ENCODE peak calls at places on chromosomes 2 and 18, in nine cellular contexts. One of them, this sample, is unnamed. For H3K4me1, the result is how much of the 10 kb centered on the place peaks cover.

GRCh38 chr2:28507806-28508764 is 12.2 kb downstream of the PLB1 start:
- DNase-seq in left ventricle myocardium inferior: no peak
- DNase-seq in CD8-positive, alpha-beta T cell: peak
- DNase-seq in psoas muscle: no peak
- DNase-seq in adrenal gland: no peak
- DNase-seq in OCI-LY7: no peak
- DNase-seq in heart left ventricle: no peak
- DNase-seq in stomach: peak
- DNase-seq in A549: peak
- DNase-seq in this sample: no peak

GRCh38 chr2:172178035-172178434 is 75.3 kb upstream of the DLX2 start:
- DNase-seq in left ventricle myocardium inferior: no peak
- DNase-seq in CD8-positive, alpha-beta T cell: no peak
- DNase-seq in psoas muscle: no peak
- DNase-seq in adrenal gland: no peak
- DNase-seq in OCI-LY7: no peak
- DNase-seq in heart left ventricle: no peak
- DNase-seq in stomach: no peak
- DNase-seq in A549: no peak
- DNase-seq in this sample: no peak

GRCh38 chr2:239467956-239468490 is 67.2 kb upstream of the HDAC4 start:
- DNase-seq in left ventricle myocardium inferior: no peak
- DNase-seq in CD8-positive, alpha-beta T cell: no peak
- DNase-seq in psoas muscle: no peak
- DNase-seq in adrenal gland: peak
- DNase-seq in OCI-LY7: no peak
- DNase-seq in heart left ventricle: no peak
- DNase-seq in stomach: no peak
- DNase-seq in A549: no peak
- DNase-seq in this sample: no peak

GRCh38 chr18:11310476-11311086 is 161.2 kb upstream of the PIEZO2 start:
- DNase-seq in left ventricle myocardium inferior: peak
- DNase-seq in CD8-positive, alpha-beta T cell: no peak
- DNase-seq in psoas muscle: peak
- DNase-seq in adrenal gland: peak
- DNase-seq in OCI-LY7: peak
- DNase-seq in heart left ventricle: no peak
- DNase-seq in stomach: no peak
- DNase-seq in A549: peak
- DNase-seq in this sample: peak

GRCh38 chr2:40403233-40403841 is 48.6 kb downstream of the SLC8A1 start:
- DNase-seq in left ventricle myocardium inferior: no peak
- DNase-seq in CD8-positive, alpha-beta T cell: no peak
- DNase-seq in psoas muscle: no peak
- DNase-seq in adrenal gland: no peak
- DNase-seq in OCI-LY7: no peak
- DNase-seq in heart left ventricle: no peak
- DNase-seq in stomach: no peak
- DNase-seq in A549: no peak
- DNase-seq in this sample: peak

GRCh38 chr2:69272803-69273471 is 114.1 kb downstream of the GFPT1 start:
- DNase-seq in left ventricle myocardium inferior: no peak
- DNase-seq in CD8-positive, alpha-beta T cell: no peak
- DNase-seq in psoas muscle: no peak
- DNase-seq in adrenal gland: no peak
- DNase-seq in OCI-LY7: no peak
- DNase-seq in heart left ventricle: no peak
- DNase-seq in stomach: no peak
- DNase-seq in A549: no peak
- DNase-seq in this sample: peak

GRCh38 chr2:172844021-172844420 is 108.4 kb downstream of the RAPGEF4 start:
- DNase-seq in left ventricle myocardium inferior: no peak
- DNase-seq in CD8-positive, alpha-beta T cell: no peak
- DNase-seq in psoas muscle: no peak
- DNase-seq in adrenal gland: no peak
- DNase-seq in OCI-LY7: no peak
- DNase-seq in heart left ventricle: no peak
- DNase-seq in stomach: no peak
- DNase-seq in A549: no peak
- DNase-seq in this sample: no peak

GRCh38 chr2:118240276-118240675 is 152.0 kb downstream of the INSIG2 start:
- DNase-seq in left ventricle myocardium inferior: no peak
- DNase-seq in CD8-positive, alpha-beta T cell: no peak
- DNase-seq in psoas muscle: no peak
- DNase-seq in adrenal gland: no peak
- DNase-seq in OCI-LY7: no peak
- DNase-seq in heart left ventricle: no peak
- DNase-seq in stomach: no peak
- DNase-seq in A549: no peak
- DNase-seq in this sample: no peak

GRCh38 chr2:132383956-132384355 is 32.6 kb upstream of the GPR39 start:
- DNase-seq in left ventricle myocardium inferior: no peak
- DNase-seq in CD8-positive, alpha-beta T cell: no peak
- DNase-seq in psoas muscle: no peak
- DNase-seq in adrenal gland: no peak
- DNase-seq in OCI-LY7: peak
- DNase-seq in heart left ventricle: no peak
- DNase-seq in stomach: no peak
- DNase-seq in A549: no peak
- DNase-seq in this sample: no peak

GRCh38 chr2:28181801-28182200 is 210.9 kb upstream of the FOSL2 start:
- DNase-seq in left ventricle myocardium inferior: no peak
- DNase-seq in CD8-positive, alpha-beta T cell: no peak
- DNase-seq in psoas muscle: no peak
- DNase-seq in adrenal gland: no peak
- DNase-seq in OCI-LY7: no peak
- DNase-seq in heart left ventricle: no peak
- DNase-seq in stomach: no peak
- DNase-seq in A549: no peak
- DNase-seq in this sample: no peak

GRCh38 chr2:58571181-58571852 is 330.2 kb upstream of the FANCL start:
- DNase-seq in left ventricle myocardium inferior: no peak
- DNase-seq in CD8-positive, alpha-beta T cell: no peak
- DNase-seq in psoas muscle: no peak
- DNase-seq in adrenal gland: peak
- DNase-seq in OCI-LY7: peak
- DNase-seq in heart left ventricle: no peak
- DNase-seq in stomach: no peak
- DNase-seq in A549: peak
- DNase-seq in this sample: peak

GRCh38 chr2:190695739-190696138 is 46.9 kb downstream of the NAB1 start:
- DNase-seq in left ventricle myocardium inferior: no peak
- DNase-seq in CD8-positive, alpha-beta T cell: peak
- DNase-seq in psoas muscle: no peak
- DNase-seq in adrenal gland: no peak
- DNase-seq in OCI-LY7: no peak
- DNase-seq in heart left ventricle: no peak
- DNase-seq in stomach: no peak
- DNase-seq in A549: no peak
- DNase-seq in this sample: no peak

GRCh38 chr2:207334631-207335371 is 169.1 kb upstream of the KLF7 start:
- DNase-seq in left ventricle myocardium inferior: peak
- DNase-seq in CD8-positive, alpha-beta T cell: no peak
- DNase-seq in psoas muscle: peak
- DNase-seq in adrenal gland: peak
- DNase-seq in OCI-LY7: no peak
- DNase-seq in heart left ventricle: peak
- DNase-seq in stomach: peak
- DNase-seq in A549: peak
- DNase-seq in this sample: peak

GRCh38 chr2:12930382-12930781 is 213.6 kb downstream of the TRIB2 start:
- DNase-seq in left ventricle myocardium inferior: no peak
- DNase-seq in CD8-positive, alpha-beta T cell: no peak
- DNase-seq in psoas muscle: no peak
- DNase-seq in adrenal gland: no peak
- DNase-seq in OCI-LY7: no peak
- DNase-seq in heart left ventricle: no peak
- DNase-seq in stomach: no peak
- DNase-seq in A549: no peak
- DNase-seq in this sample: no peak

GRCh38 chr2:17620280-17620679 is 79.8 kb downstream of the VSNL1 start:
- DNase-seq in left ventricle myocardium inferior: peak
- DNase-seq in CD8-positive, alpha-beta T cell: no peak
- DNase-seq in psoas muscle: no peak
- DNase-seq in adrenal gland: peak
- DNase-seq in OCI-LY7: no peak
- DNase-seq in heart left ventricle: peak
- DNase-seq in stomach: no peak
- DNase-seq in A549: no peak
- DNase-seq in this sample: peak

GRCh38 chr18:13285874-13286273 is 67.3 kb downstream of the LDLRAD4 start:
- DNase-seq in left ventricle myocardium inferior: no peak
- DNase-seq in CD8-positive, alpha-beta T cell: no peak
- DNase-seq in psoas muscle: no peak
- DNase-seq in adrenal gland: no peak
- DNase-seq in OCI-LY7: no peak
- DNase-seq in heart left ventricle: no peak
- DNase-seq in stomach: no peak
- DNase-seq in A549: no peak
- DNase-seq in this sample: no peak

GRCh38 chr2:106579750-106580197 is 92.6 kb downstream of the CD8B2 start:
- DNase-seq in left ventricle myocardium inferior: no peak
- DNase-seq in CD8-positive, alpha-beta T cell: no peak
- DNase-seq in psoas muscle: no peak
- DNase-seq in adrenal gland: peak
- DNase-seq in OCI-LY7: no peak
- DNase-seq in heart left ventricle: no peak
- DNase-seq in stomach: no peak
- DNase-seq in A549: no peak
- DNase-seq in this sample: no peak

GRCh38 chr2:11535899-11536344 is 2.1 kb downstream of the GREB1 start:
- DNase-seq in left ventricle myocardium inferior: no peak
- DNase-seq in CD8-positive, alpha-beta T cell: no peak
- DNase-seq in psoas muscle: no peak
- DNase-seq in adrenal gland: peak
- DNase-seq in OCI-LY7: no peak
- DNase-seq in heart left ventricle: no peak
- DNase-seq in stomach: no peak
- DNase-seq in A549: no peak
- DNase-seq in this sample: no peak

DNA sequence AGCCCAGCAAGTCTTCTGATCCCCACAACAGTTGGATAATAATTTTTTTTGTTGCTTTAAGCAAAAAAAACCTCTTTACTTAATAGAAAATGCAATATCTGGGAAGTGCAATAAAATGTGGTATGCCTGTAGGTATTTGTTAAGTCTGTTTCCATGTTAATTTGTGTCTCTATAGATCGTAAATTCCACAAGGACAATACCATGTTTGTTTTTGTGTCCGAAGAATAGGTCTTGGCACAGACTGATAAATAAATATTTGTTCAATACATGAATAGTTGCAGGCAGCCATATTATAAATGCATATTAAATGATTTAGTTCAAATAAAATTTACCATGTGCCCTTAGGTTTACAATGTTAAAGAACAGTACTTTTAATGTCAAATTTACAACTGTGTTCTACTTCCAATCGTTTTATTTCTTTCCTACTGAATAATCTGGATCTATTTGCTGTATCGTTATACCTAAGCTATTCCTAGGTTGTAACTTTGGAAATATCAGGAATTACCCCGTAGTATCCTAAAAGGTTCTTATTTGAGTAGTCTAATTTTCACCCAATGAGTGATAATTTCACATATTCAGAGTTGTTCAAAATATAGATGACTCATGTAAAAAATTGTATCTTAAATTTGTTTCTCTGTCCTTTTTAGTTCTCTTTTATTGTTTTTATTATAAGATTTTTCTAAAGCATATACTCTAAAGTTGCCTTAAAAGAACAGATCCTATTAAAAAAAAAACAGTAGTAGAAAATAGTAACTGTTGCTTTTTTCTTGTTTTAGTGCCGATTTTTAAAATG is 151.8 kb downstream of the EHBP1 start:
- DNase-seq in left ventricle myocardium inferior: no peak
- DNase-seq in CD8-positive, alpha-beta T cell: no peak
- DNase-seq in psoas muscle: no peak
- DNase-seq in adrenal gland: no peak
- DNase-seq in OCI-LY7: no peak
- DNase-seq in heart left ventricle: no peak
- DNase-seq in stomach: no peak
- DNase-seq in A549: no peak
- DNase-seq in this sample: no peak
- H3K4me1 ChIP-seq in left ventricle myocardium inferior: under half
- H3K4me1 ChIP-seq in CD8-positive, alpha-beta T cell: under half
- H3K4me1 ChIP-seq in psoas muscle: under half
- H3K4me1 ChIP-seq in adrenal gland: under half
- H3K4me1 ChIP-seq in OCI-LY7: under half
- H3K4me1 ChIP-seq in heart left ventricle: under half
- H3K4me1 ChIP-seq in stomach: under half
- H3K4me1 ChIP-seq in A549: under half
- H3K4me1 ChIP-seq in this sample: under half

GRCh38 chr18:68662779-68663178 is 52.1 kb downstream of the TMX3 start:
- DNase-seq in left ventricle myocardium inferior: no peak
- DNase-seq in CD8-positive, alpha-beta T cell: no peak
- DNase-seq in psoas muscle: no peak
- DNase-seq in adrenal gland: no peak
- DNase-seq in OCI-LY7: no peak
- DNase-seq in heart left ventricle: no peak
- DNase-seq in stomach: no peak
- DNase-seq in A549: no peak
- DNase-seq in this sample: peak
- TF ChIP-seq CTCF in left ventricle myocardium inferior: no peak
- TF ChIP-seq CTCF in CD8-positive, alpha-beta T cell: no peak
- TF ChIP-seq CTCF in psoas muscle: no peak
- TF ChIP-seq CTCF in adrenal gland: no peak
- TF ChIP-seq CTCF in OCI-LY7: peak
- TF ChIP-seq CTCF in heart left ventricle: no peak
- TF ChIP-seq CTCF in stomach: no peak
- TF ChIP-seq CTCF in A549: no peak
- TF ChIP-seq CTCF in this sample: peak

DNA sequence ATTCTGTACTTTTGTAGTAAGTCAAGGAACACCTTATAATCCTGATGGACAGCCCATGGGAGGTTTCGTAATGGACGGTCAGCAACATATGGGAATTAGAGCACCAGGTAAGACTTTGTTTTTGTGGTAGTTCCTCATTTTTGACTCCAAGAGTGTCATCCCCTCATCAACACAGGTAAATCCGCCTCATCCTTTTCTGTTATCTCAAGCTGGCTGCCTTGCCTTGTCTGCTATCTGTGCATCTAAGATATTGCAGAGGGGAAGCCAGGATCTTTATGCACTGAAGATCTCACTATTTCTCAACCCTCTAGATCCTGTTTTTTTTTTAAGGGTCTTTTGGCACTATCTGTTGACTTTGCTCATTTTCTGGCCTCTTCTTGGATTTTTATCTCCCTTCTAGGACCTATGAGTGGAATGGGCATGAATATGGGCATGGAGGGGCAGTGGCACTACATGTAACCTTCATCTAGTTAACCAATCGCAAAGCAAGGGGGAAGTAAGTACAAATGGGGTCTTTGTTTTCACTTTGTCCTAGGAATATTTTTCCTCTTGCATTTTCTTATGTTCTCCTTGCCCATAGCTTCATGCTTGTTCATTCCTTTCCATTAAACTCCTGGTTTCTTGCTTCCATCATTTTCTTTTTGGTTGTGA is 133.8 kb downstream of the MEIS1 start:
- DNase-seq in left ventricle myocardium inferior: no peak
- DNase-seq in CD8-positive, alpha-beta T cell: no peak
- DNase-seq in psoas muscle: no peak
- DNase-seq in adrenal gland: no peak
- DNase-seq in OCI-LY7: no peak
- DNase-seq in heart left ventricle: no peak
- DNase-seq in stomach: no peak
- DNase-seq in A549: no peak
- DNase-seq in this sample: no peak
- H3K27ac ChIP-seq in left ventricle myocardium inferior: no peak
- H3K27ac ChIP-seq in CD8-positive, alpha-beta T cell: no peak
- H3K27ac ChIP-seq in psoas muscle: no peak
- H3K27ac ChIP-seq in adrenal gland: no peak
- H3K27ac ChIP-seq in OCI-LY7: no peak
- H3K27ac ChIP-seq in heart left ventricle: no peak
- H3K27ac ChIP-seq in stomach: no peak
- H3K27ac ChIP-seq in A549: no peak
- H3K27ac ChIP-seq in this sample: peak

GRCh38 chr18:74796928-74797576 is 199.4 kb downstream of the ZNF407 start:
- DNase-seq in left ventricle myocardium inferior: no peak
- DNase-seq in CD8-positive, alpha-beta T cell: no peak
- DNase-seq in psoas muscle: no peak
- DNase-seq in adrenal gland: peak
- DNase-seq in OCI-LY7: peak
- DNase-seq in heart left ventricle: no peak
- DNase-seq in stomach: no peak
- DNase-seq in A549: no peak
- DNase-seq in this sample: peak
- H3K4me1 ChIP-seq in left ventricle myocardium inferior: under half
- H3K4me1 ChIP-seq in CD8-positive, alpha-beta T cell: under half
- H3K4me1 ChIP-seq in psoas muscle: under half
- H3K4me1 ChIP-seq in adrenal gland: under half
- H3K4me1 ChIP-seq in OCI-LY7: under half
- H3K4me1 ChIP-seq in heart left ventricle: under half
- H3K4me1 ChIP-seq in stomach: under half
- H3K4me1 ChIP-seq in A549: under half
- H3K4me1 ChIP-seq in this sample: under half

This sample was measured in cardiac muscle cell.